ENCODE peak calls at places on chromosome 3, in seven cellular contexts. G is HCT116, P is IMR-90, C is tibial artery, V is left lung, J is A549, W is prostate gland. E is an unnamed sample. For H3K4me1, the result is how much of the 10 kb centered on the place peaks cover.

GRCh38 chr3:124607163-124607562 is 123.1 kb upstream of the UMPS start:
- DNase-seq in G (no peak), P (peak), C (no peak), V (no peak), J (no peak), W (no peak), E (no peak)

GRCh38 chr3:142981108-142981507 is 17.6 kb upstream of the PAQR9 start:
- DNase-seq in G (no peak), P (no peak), C (no peak), V (no peak), J (peak), W (no peak), E (no peak)

GRCh38 chr3:44865272-44866005 is 3.7 kb downstream of the TMEM42 start:
- DNase-seq in G (no peak), P (peak), C (no peak), V (no peak), J (no peak), W (no peak), E (no peak)

GRCh38 chr3:11150256-11150655 is 4.0 kb upstream of the HRH1 start:
- DNase-seq in G (no peak), P (no peak), C (peak), V (no peak), J (no peak), W (no peak), E (no peak)

GRCh38 chr3:49699281-49699723 is 9.9 kb downstream of the RNF123 start:
- DNase-seq in G (no peak), P (no peak), C (no peak), V (no peak), J (no peak), W (no peak), E (no peak)

GRCh38 chr3:152309031-152309430 is 40.3 kb downstream of the MBNL1 start:
- DNase-seq in G (no peak), P (no peak), C (no peak), V (no peak), J (no peak), W (no peak), E (no peak)

GRCh38 chr3:152272771-152273242 is 4.1 kb downstream of the MBNL1 start:
- DNase-seq in G (no peak), P (peak), C (no peak), V (no peak), J (no peak), W (no peak), E (no peak)

GRCh38 chr3:17070560-17070959 is 185.8 kb downstream of the PLCL2 start:
- DNase-seq in G (no peak), P (peak), C (no peak), V (no peak), J (peak), W (peak), E (no peak)

GRCh38 chr3:169604568-169604967 is 58.9 kb downstream of the MECOM start:
- DNase-seq in G (peak), P (no peak), C (no peak), V (no peak), J (peak), W (no peak), E (no peak)

GRCh38 chr3:113794526-113794925 is 44.1 kb upstream of the GRAMD1C start:
- DNase-seq in G (no peak), P (no peak), C (no peak), V (no peak), J (no peak), W (no peak), E (no peak)

GRCh38 chr3:26712211-26713026 is 89.8 kb downstream of the LRRC3B start:
- DNase-seq in G (peak), P (peak), C (no peak), V (no peak), J (peak), W (no peak), E (no peak)

GRCh38 chr3:1469248-1469647 is 376.4 kb downstream of the CNTN6 start:
- DNase-seq in G (no peak), P (no peak), C (no peak), V (no peak), J (no peak), W (no peak), E (no peak)

GRCh38 chr3:176055851-176056250 is 1141.4 kb downstream of the TBL1XR1 start:
- DNase-seq in G (no peak), P (no peak), C (no peak), V (no peak), J (no peak), W (no peak), E (no peak)

GRCh38 chr3:24709921-24710320 is 215.3 kb upstream of the THRB start:
- DNase-seq in G (no peak), P (no peak), C (no peak), V (no peak), J (no peak), W (no peak), E (no peak)

GRCh38 chr3:17052348-17052747 is 167.6 kb downstream of the PLCL2 start:
- DNase-seq in G (no peak), P (no peak), C (no peak), V (no peak), J (no peak), W (no peak), E (no peak)

GRCh38 chr3:190825389-190826016 is 37.0 kb downstream of the GMNC start:
- DNase-seq in G (no peak), P (no peak), C (no peak), V (no peak), J (no peak), W (no peak), E (no peak)

GRCh38 chr3:153246805-153247204 is 84.8 kb downstream of the RAP2B start:
- DNase-seq in G (no peak), P (peak), C (no peak), V (no peak), J (no peak), W (no peak), E (no peak)

GRCh38 chr3:43161684-43162512 is 56.0 kb upstream of the POMGNT2 start:
- DNase-seq in G (no peak), P (peak), C (no peak), V (no peak), J (peak), W (no peak), E (no peak)

GRCh38 chr3:172357850-172358754 is 90.2 kb downstream of the GHSR start:
- DNase-seq in G (no peak), P (peak), C (no peak), V (no peak), J (no peak), W (no peak), E (no peak)

GRCh38 chr3:52193059-52193458 is 4.9 kb upstream of the ALAS1 start:
- DNase-seq in G (no peak), P (peak), C (no peak), V (no peak), J (peak), W (peak), E (no peak)

GRCh38 chr3:146165370-146165769 is 4.4 kb upstream of the PLOD2 start:
- DNase-seq in G (no peak), P (peak), C (no peak), V (no peak), J (peak), W (no peak), E (no peak)

GRCh38 chr3:184639351-184639750 is 72.5 kb downstream of the MAGEF1 start:
- DNase-seq in G (no peak), P (no peak), C (no peak), V (no peak), J (no peak), W (no peak), E (no peak)

GRCh38 chr3:123586966-123587365 is 2.1 kb upstream of the HACD2 start:
- DNase-seq in G (no peak), P (peak), C (no peak), V (no peak), J (no peak), W (no peak), E (no peak)

GRCh38 chr3:42035816-42036482 is 55.2 kb upstream of the TRAK1 start:
- DNase-seq in G (no peak), P (no peak), C (no peak), V (no peak), J (no peak), W (no peak), E (no peak)

GRCh38 chr3:11720220-11721113 is 76.8 kb upstream of the VGLL4 start:
- DNase-seq in G (peak), P (peak), C (peak), V (peak), J (peak), W (peak), E (peak)

GRCh38 chr3:71251156-71251775 is 332.3 kb downstream of the FOXP1 start:
- DNase-seq in G (no peak), P (peak), C (no peak), V (no peak), J (peak), W (no peak), E (no peak)

GRCh38 chr3:184380627-184381260 is 890 bp downstream of the CHRD start:
- DNase-seq in G (no peak), P (no peak), C (no peak), V (no peak), J (no peak), W (no peak), E (no peak)

GRCh38 chr3:13544293-13544831 is 4.6 kb upstream of the FBLN2 start:
- DNase-seq in G (no peak), P (peak), C (no peak), V (no peak), J (peak), W (no peak), E (no peak)

GRCh38 chr3:15356186-15356585 is 23.8 kb upstream of the SH3BP5 start:
- DNase-seq in G (no peak), P (peak), C (no peak), V (no peak), J (no peak), W (no peak), E (no peak)

GRCh38 chr3:43155464-43156121 is 49.7 kb upstream of the POMGNT2 start:
- DNase-seq in G (peak), P (peak), C (peak), V (peak), J (peak), W (peak), E (no peak)

GRCh38 chr3:30198162-30198561 is 408.2 kb upstream of the TGFBR2 start:
- DNase-seq in G (no peak), P (no peak), C (no peak), V (no peak), J (no peak), W (no peak), E (no peak)

GRCh38 chr3:176581589-176581988 is 615.7 kb downstream of the TBL1XR1 start:
- DNase-seq in G (no peak), P (no peak), C (no peak), V (no peak), J (no peak), W (no peak), E (no peak)

GRCh38 chr3:79651536-79652065 is 116.2 kb downstream of the ROBO1 start:
- DNase-seq in G (no peak), P (no peak), C (no peak), V (no peak), J (peak), W (no peak), E (no peak)
- H3K4me3 ChIP-seq in G (no peak), P (no peak), C (no peak), V (no peak), J (no peak), W (no peak), E (no peak)

GRCh38 chr3:194339836-194340235 is 11.3 kb downstream of the CPN2 start:
- DNase-seq in G (no peak), P (no peak), C (no peak), V (no peak), J (no peak), W (no peak), E (no peak)

GRCh38 chr3:194337965-194338753 is 13.0 kb downstream of the CPN2 start:
- DNase-seq in G (no peak), P (peak), C (no peak), V (no peak), J (no peak), W (no peak), E (no peak)

GRCh38 chr3:194340757-194341400 is 10.2 kb downstream of the CPN2 start:
- DNase-seq in G (no peak), P (no peak), C (no peak), V (no peak), J (no peak), W (no peak), E (no peak)

GRCh38 chr3:194336601-194337355 is 14.3 kb downstream of the CPN2 start:
- DNase-seq in G (no peak), P (no peak), C (no peak), V (no peak), J (no peak), W (no peak), E (no peak)

DNA sequence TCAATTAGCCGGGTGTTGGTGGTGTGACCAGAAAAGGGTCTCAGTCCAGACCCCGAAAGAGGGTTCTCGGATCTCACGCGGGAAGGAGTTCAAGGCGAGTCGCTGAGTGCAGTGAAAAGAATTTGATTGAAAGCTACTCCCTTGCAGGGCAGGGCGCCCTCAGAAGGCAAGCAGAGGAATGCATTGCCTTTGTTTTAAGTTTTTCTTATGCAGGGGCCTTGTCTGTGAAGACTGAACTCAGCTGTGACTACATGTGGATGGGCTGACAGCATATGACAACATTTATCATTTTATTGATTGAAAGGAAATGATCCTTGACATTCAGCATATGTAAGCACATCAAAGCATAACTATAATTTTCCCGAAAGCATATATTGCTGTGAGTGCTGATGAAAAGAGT is 11.8 kb downstream of the CPN2 start:
- DNase-seq in G (no peak), P (no peak), C (no peak), V (no peak), J (no peak), W (no peak), E (no peak)
- TF ChIP-seq CTCF in G (peak), P (no peak), C (no peak), V (no peak), J (no peak), W (no peak), E (no peak)

DNA sequence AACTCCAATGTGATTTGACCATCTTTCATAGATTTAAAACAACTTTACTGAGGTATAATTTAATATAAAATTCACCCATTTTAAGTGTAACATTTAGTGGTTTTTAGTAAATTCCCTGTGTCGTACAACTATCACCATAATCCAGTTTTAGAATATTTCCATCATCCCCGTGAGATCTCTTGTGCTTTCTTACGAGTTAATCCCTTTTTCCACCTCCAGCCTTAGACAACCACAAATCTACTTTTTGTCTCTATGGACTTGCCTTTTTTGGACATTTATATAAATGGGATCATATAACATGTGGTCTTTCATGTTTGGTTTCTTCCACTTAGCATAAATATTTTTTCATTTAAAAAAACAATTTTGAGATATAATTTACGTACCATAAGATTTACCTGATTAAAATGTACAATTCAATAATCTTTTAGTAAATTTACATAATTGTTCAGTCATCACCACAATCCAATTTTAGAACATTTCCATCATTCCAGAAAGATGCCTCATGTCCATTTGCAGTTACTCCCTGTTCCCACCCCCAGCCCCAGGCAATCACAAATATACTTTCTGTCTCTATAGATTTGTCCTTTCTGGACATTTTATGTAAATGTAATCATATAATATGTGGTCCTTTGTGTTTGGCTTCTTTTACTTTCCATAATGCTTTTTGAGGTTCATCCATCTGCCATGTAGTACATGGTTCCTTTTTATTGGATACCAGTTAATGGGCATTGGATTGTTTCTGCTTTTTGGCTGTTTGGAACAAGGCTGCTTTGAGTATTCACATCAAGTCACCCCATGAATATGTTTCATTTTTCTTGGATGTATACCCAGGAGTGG is 3.0 kb downstream of the OXSR1 start:
- DNase-seq in G (no peak), P (peak), C (no peak), V (no peak), J (no peak), W (no peak), E (no peak)
- H3K4me1 ChIP-seq in G (under half), P (under half), C (under half), V (under half), J (under half), W (under half), E (under half)

GRCh38 chr3:18429021-18429745 is 4.0 kb upstream of the SATB1 start:
- DNase-seq in G (no peak), P (no peak), C (no peak), V (no peak), J (no peak), W (no peak), E (no peak)
- H3K4me3 ChIP-seq in G (no peak), P (no peak), C (no peak), V (no peak), J (no peak), W (no peak), E (no peak)

GRCh38 chr3:188929138-188929537 is 242.6 kb upstream of the TPRG1 start:
- DNase-seq in G (no peak), P (no peak), C (no peak), V (no peak), J (peak), W (peak), E (no peak)
- TF ChIP-seq CTCF in G (no peak), P (no peak), C (no peak), V (no peak), J (peak), W (peak), E (peak)

GRCh38 chr3:185734725-185735096 is 90.1 kb downstream of the IGF2BP2 start:
- DNase-seq in G (no peak), P (no peak), C (no peak), V (no peak), J (no peak), W (no peak), E (no peak)

GRCh38 chr3:185733980-185734724 is 90.7 kb downstream of the IGF2BP2 start:
- DNase-seq in G (peak), P (peak), C (no peak), V (no peak), J (peak), W (peak), E (no peak)

GRCh38 chr3:185729335-185729715 is 95.5 kb downstream of the IGF2BP2 start:
- DNase-seq in G (no peak), P (peak), C (no peak), V (no peak), J (peak), W (no peak), E (no peak)

GRCh38 chr3:185730550-185730949 is 94.3 kb downstream of the IGF2BP2 start:
- DNase-seq in G (no peak), P (no peak), C (no peak), V (no peak), J (no peak), W (no peak), E (no peak)

DNA sequence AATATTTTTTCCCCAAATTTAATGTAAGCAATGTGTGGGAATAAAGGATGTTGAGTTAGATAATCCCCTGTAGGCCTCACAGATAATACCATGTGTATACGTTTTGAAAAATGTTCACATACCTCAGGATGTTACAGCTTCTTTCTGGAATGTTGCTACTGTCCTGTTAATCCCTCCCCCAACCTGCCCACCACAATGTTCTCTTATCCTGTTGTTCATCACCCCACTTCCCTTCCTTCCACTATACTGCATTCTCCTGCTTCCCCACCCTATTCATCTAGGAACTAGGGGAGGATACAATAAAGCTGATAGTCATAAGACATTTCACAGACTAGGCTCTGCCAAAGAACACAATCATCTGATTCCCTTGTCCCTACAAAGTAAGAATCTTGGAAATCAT is 92.1 kb downstream of the IGF2BP2 start:
- DNase-seq in G (no peak), P (peak), C (no peak), V (no peak), J (no peak), W (no peak), E (no peak)
- H3K4me1 ChIP-seq in G (under half), P (under half), C (under half), V (under half), J (half or more), W (under half), E (under half)

GRCh38 chr3:156291269-156292123 is 171.1 kb downstream of the KCNAB1 start:
- DNase-seq in G (no peak), P (peak), C (no peak), V (no peak), J (no peak), W (no peak), E (no peak)
- H3K4me3 ChIP-seq in G (no peak), P (peak), C (peak), V (no peak), J (no peak), W (peak), E (peak)

GRCh38 chr3:66994588-66994987 is 3.5 kb upstream of the KBTBD8 start:
- DNase-seq in G (no peak), P (no peak), C (no peak), V (no peak), J (no peak), W (no peak), E (no peak)

GRCh38 chr3:66991478-66991877 is 6.6 kb upstream of the KBTBD8 start:
- DNase-seq in G (no peak), P (peak), C (no peak), V (no peak), J (peak), W (no peak), E (no peak)

GRCh38 chr3:66989860-66990696 is 8.0 kb upstream of the KBTBD8 start:
- DNase-seq in G (peak), P (no peak), C (no peak), V (no peak), J (peak), W (no peak), E (no peak)

GRCh38 chr3:66989241-66989640 is 8.9 kb upstream of the KBTBD8 start:
- DNase-seq in G (no peak), P (no peak), C (no peak), V (no peak), J (no peak), W (no peak), E (no peak)

DNA sequence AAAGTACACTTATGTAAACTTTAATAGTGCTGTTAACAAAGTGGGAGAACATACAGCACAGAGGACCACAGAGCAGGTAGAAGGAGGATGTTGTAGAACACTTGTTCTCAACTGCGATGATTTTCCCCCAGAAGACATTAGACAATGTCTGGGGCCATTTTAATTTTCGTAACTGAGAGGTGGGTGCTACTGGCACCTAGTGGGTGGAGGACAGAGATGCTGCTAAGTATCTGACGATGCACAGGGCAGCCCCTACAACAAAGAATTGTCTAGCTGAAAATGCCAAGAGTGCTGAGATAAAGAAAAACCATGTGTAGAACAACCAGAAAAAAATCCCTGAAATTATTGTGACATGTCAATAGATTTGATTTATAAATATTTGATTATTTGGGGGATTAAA is 5.0 kb upstream of the KBTBD8 start:
- DNase-seq in G (no peak), P (no peak), C (no peak), V (no peak), J (peak), W (no peak), E (no peak)
- TF ChIP-seq CTCF in G (peak), P (no peak), C (no peak), V (no peak), J (no peak), W (no peak), E (no peak)

E was measured in upper lobe of right lung.